ENCODE peak calls at places on chromosome 7, in five cellular contexts. H is neural progenitor cell, E is A549, D is HepG2, X is heart right ventricle. L is an unnamed sample.

GRCh38 chr7:25557379-25557916 is 329.2 kb upstream of the NPVF start:
- DNase-seq in X (no peak), E (no peak), H (no peak), D (no peak), L (no peak)

GRCh38 chr7:157522954-157523353 is 186.2 kb downstream of the DNAJB6 start:
- DNase-seq in X (no peak), H (no peak), D (no peak), E (no peak), L (no peak)

GRCh38 chr7:1331026-1331425 is 98.4 kb downstream of the UNCX start:
- DNase-seq in E (no peak), X (no peak), D (no peak), H (no peak), L (no peak)

GRCh38 chr7:117127585-117128168 is 174.4 kb downstream of the ST7 start:
- DNase-seq in H (peak), E (peak), D (peak), X (peak), L (peak)

GRCh38 chr7:28389504-28390385 is 22.6 kb upstream of the CREB5 start:
- DNase-seq in X (peak), D (peak), E (peak), H (peak), L (no peak)

GRCh38 chr7:128940494-128941322 is 3.0 kb downstream of the IRF5 start:
- DNase-seq in D (no peak), H (no peak), E (no peak), X (peak), L (no peak)

GRCh38 chr7:116886550-116887156 is 24.3 kb downstream of the CAPZA2 start:
- DNase-seq in H (no peak), X (no peak), E (no peak), D (no peak), L (no peak)

GRCh38 chr7:80330434-80330833 is 181.4 kb downstream of the GNAT3 start:
- DNase-seq in H (no peak), D (no peak), E (no peak), X (no peak), L (peak)

GRCh38 chr7:130669051-130669700 is 628 bp upstream of the COPG2 start:
- DNase-seq in X (no peak), D (no peak), H (no peak), E (no peak), L (no peak)

GRCh38 chr7:116741625-116742316 is 69.8 kb downstream of the MET start:
- DNase-seq in H (no peak), E (no peak), D (peak), X (no peak), L (no peak)

GRCh38 chr7:25073451-25073850 is 51.6 kb downstream of the CYCS start:
- DNase-seq in X (no peak), E (peak), D (peak), H (no peak), L (no peak)

GRCh38 chr7:95861041-95861440 is 88.7 kb downstream of the DYNC1I1 start:
- DNase-seq in H (no peak), E (no peak), D (no peak), X (no peak), L (no peak)

GRCh38 chr7:98974906-98975816 is 96.8 kb downstream of the TRRAP start:
- DNase-seq in H (no peak), X (peak), E (no peak), D (no peak), L (no peak)

GRCh38 chr7:117086788-117087187 is 133.5 kb downstream of the ST7 start:
- DNase-seq in D (no peak), E (no peak), X (no peak), H (no peak), L (no peak)

GRCh38 chr7:101865031-101865824 is 47.8 kb downstream of the CUX1 start:
- DNase-seq in D (peak), E (no peak), H (no peak), X (no peak), L (no peak)

GRCh38 chr7:47685712-47686376 is 103.9 kb upstream of the TNS3 start:
- DNase-seq in E (no peak), D (no peak), X (no peak), H (no peak), L (no peak)

GRCh38 chr7:144818516-144818915 is 17.3 kb downstream of the TPK1 start:
- DNase-seq in E (no peak), H (no peak), X (no peak), D (no peak), L (no peak)

GRCh38 chr7:155129789-155130188 is 59.7 kb downstream of the HTR5A start:
- DNase-seq in E (no peak), D (no peak), X (no peak), H (no peak), L (no peak)

GRCh38 chr7:155131090-155131489 is 61.0 kb downstream of the HTR5A start:
- DNase-seq in X (no peak), E (no peak), D (no peak), H (no peak), L (no peak)

GRCh38 chr7:155129186-155129585 is 59.1 kb downstream of the HTR5A start:
- DNase-seq in D (no peak), E (no peak), H (no peak), X (no peak), L (no peak)

GRCh38 chr7:155132431-155132830 is 62.3 kb downstream of the HTR5A start:
- DNase-seq in E (no peak), D (no peak), X (no peak), H (no peak), L (no peak)

GRCh38 chr7:155130493-155130892 is 60.4 kb downstream of the HTR5A start:
- DNase-seq in D (no peak), X (no peak), H (no peak), E (no peak), L (no peak)
- H3K27ac ChIP-seq in D (no peak), X (no peak), H (no peak), E (no peak), L (no peak)

DNA sequence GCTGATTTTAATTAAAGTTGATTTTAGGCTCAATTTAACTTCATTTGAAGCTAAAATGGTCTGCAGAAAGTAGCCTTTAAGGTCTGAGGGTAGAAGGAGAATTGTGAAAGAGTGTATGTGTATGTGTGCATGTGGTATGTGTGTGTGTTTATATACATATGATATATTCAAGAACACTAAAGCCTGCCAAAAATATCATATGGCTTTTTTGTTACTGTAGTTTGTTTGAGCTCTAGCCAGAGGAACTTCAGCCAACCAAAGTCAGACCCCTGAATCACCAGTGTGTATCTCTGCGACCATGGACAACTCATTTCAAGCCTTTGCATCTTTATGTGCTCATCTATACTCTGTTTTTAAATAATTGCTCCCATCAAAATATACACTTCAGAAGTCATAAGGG is 58.5 kb upstream of the HDAC9 start:
- DNase-seq in X (no peak), E (no peak), H (no peak), D (no peak), L (no peak)
- H3K27ac ChIP-seq in X (no peak), E (no peak), H (no peak), D (no peak), L (no peak)

GRCh38 chr7:120272261-120272895 is 597 bp upstream of the KCND2 start:
- DNase-seq in E (peak), H (peak), D (peak), X (no peak), L (peak)

GRCh38 chr7:120272896-120273475 is at the start of gene KCND2:
- DNase-seq in E (no peak), X (no peak), D (no peak), H (peak), L (no peak)

GRCh38 chr7:120274899-120275298 is 1.9 kb downstream of the KCND2 start:
- DNase-seq in D (no peak), E (no peak), X (no peak), H (no peak), L (no peak)

GRCh38 chr7:120273476-120273975 is 551 bp downstream of the KCND2 start:
- DNase-seq in X (no peak), E (peak), D (peak), H (peak), L (peak)

DNA sequence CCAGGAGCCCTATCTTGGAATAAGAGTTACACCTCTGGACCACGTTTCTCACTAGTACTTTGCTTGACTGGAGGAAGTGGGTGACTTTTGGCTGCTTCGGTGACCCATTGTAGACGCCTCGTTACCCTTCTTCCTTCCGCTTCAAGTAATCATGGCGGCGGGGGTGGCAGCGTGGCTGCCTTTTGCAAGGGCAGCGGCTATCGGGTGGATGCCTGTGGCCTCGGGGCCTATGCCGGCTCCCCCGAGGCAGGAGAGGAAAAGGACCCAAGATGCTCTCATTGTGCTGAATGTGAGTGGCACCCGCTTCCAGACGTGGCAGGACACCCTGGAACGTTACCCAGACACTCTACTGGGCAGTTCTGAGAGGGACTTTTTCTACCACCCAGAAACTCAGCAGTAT is 1.5 kb downstream of the KCND2 start:
- DNase-seq in H (peak), D (no peak), X (no peak), E (no peak), L (no peak)
- H3K27ac ChIP-seq in H (no peak), D (no peak), X (no peak), E (no peak), L (no peak)

DNA sequence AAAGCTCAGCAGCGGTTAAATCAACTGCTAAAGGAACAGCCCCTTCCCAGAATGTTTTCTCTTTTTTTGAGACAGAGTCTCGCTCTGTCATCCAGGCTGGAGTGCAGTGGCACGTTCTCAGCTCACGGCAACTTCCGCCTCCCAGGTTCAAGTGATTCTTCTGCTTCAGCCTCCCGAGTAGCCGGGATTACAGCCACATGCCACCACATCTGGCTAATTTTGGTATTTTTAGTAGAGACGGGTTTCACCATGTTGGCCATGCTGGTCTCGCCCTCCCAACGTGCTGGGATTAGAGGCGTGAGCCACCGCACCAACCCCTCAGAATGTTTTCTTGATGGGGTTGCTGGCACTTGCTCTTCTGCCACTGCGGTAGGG is 59.8 kb upstream of the IL6 start:
- DNase-seq in D (no peak), H (no peak), X (no peak), E (no peak), L (no peak)
- H3K27ac ChIP-seq in D (no peak), H (no peak), X (no peak), E (peak), L (peak)

GRCh38 chr7:136049117-136049516 is 72.0 kb upstream of the MTPN start:
- DNase-seq in E (no peak), D (no peak), X (no peak), H (no peak), L (no peak)
- H3K27ac ChIP-seq in E (no peak), D (no peak), X (no peak), H (no peak), L (no peak)

DNA sequence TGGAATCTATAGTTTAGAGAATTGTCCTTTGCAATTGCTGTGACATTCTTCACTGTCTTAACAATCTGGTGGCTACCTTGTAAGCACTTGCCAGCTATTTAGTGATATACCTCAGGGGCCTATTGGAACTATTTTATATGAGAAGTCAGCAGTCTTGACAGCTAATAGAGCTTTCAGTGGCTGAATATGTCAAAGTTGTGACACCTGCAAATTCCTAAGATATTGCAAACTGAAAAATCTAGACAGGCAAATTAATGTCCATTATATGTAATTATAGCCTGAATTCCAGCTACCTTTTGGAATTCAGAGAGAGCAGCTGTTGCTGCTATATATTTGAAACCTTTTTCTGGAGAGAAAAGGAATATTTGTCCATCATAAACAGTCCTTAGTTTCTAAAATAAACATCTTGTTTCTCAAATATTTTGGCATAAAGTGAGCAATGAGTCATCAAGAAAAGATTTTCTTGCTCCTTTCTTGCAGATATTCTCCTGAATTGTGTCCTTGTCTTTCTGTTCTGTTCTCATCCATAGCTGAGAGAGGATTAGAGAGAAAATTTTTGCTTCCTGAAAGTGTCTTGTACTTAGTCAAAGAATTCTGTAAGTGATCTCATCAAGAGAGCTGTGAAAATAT is 408.9 kb upstream of the SEMA3D start:
- DNase-seq in X (no peak), H (no peak), D (no peak), E (no peak), L (peak)
- H3K27ac ChIP-seq in X (no peak), H (no peak), D (no peak), E (no peak), L (no peak)

GRCh38 chr7:92753614-92754013 is 82.8 kb downstream of the CDK6 start:
- DNase-seq in E (no peak), H (no peak), D (no peak), X (no peak), L (no peak)
- H3K27ac ChIP-seq in E (peak), H (no peak), D (peak), X (no peak), L (no peak)